ENCODE peak calls at places on chromosome 19, in seven cellular contexts. F, I, N, S, P, V and Y are unnamed samples.

GRCh38 chr19:1290699-1291651 is 5.3 kb downstream of the EFNA2 start:
- DNase-seq in P (no peak), F (no peak), I (no peak), S (no peak), N (no peak), V (no peak), Y (no peak)

GRCh38 chr19:16541526-16542044 is 652 bp downstream of the CHERP start:
- DNase-seq in I (no peak), P (no peak), F (no peak), S (no peak), V (no peak), N (no peak), Y (peak; percentile 44)

GRCh38 chr19:12834976-12835757 is 788 bp upstream of the RTBDN start:
- DNase-seq in S (peak; percentile 61), P (no peak), V (no peak), F (peak; percentile 72), N (no peak), I (no peak), Y (peak; percentile 35)

GRCh38 chr19:45952691-45953505 is 20.8 kb downstream of the NOVA2 start:
- DNase-seq in S (peak; percentile 85), I (no peak), V (peak; percentile 70), P (peak; percentile 35), N (peak; percentile 65), F (peak; percentile 60), Y (no peak)

GRCh38 chr19:41302624-41303351 is 7.2 kb upstream of the CCDC97 start:
- DNase-seq in N (no peak), F (no peak), S (no peak), I (no peak), P (peak; percentile 60), V (no peak), Y (no peak)

GRCh38 chr19:41531438-41532311 is 44.3 kb upstream of the CEACAM21 start:
- DNase-seq in V (no peak), I (no peak), F (no peak), P (peak; percentile 88), S (peak; percentile 52), N (no peak), Y (peak; percentile 9)

GRCh38 chr19:17170538-17171297 is 44.4 kb upstream of the USE1 start:
- DNase-seq in P (peak; percentile 11), I (no peak), V (no peak), S (no peak), F (no peak), N (no peak), Y (no peak)

GRCh38 chr19:38453596-38453995 is 20.1 kb downstream of the RYR1 start:
- DNase-seq in V (no peak), I (no peak), F (no peak), P (no peak), S (no peak), N (no peak), Y (no peak)

GRCh38 chr19:35512831-35513230 is 618 bp downstream of the DMKN start:
- DNase-seq in I (no peak), S (no peak), P (no peak), V (no peak), N (no peak), F (no peak), Y (no peak)

GRCh38 chr19:3516675-3517207 is 10.6 kb downstream of the FZR1 start:
- DNase-seq in S (no peak), I (peak; percentile 25), F (peak; percentile 92), N (no peak), P (peak; percentile 74), V (no peak), Y (peak; percentile 52)

GRCh38 chr19:4304509-4305252 is at the start of gene FSD1:
- DNase-seq in I (peak; percentile 28), S (peak; percentile 98), F (peak; percentile 29), V (peak; percentile 64), P (peak; percentile 47), N (no peak), Y (peak; percentile 66)

GRCh38 chr19:52585101-52585500 is 15.0 kb downstream of the ZNF701 start:
- DNase-seq in V (no peak), I (no peak), S (no peak), P (no peak), N (no peak), F (no peak), Y (no peak)

GRCh38 chr19:17025361-17025760 is 1.2 kb downstream of the CPAMD8 start:
- DNase-seq in I (no peak), N (no peak), S (no peak), F (no peak), V (no peak), P (no peak), Y (no peak)

GRCh38 chr19:37977391-37977790 is 70.4 kb downstream of the SIPA1L3 start:
- DNase-seq in F (no peak), N (no peak), P (no peak), I (no peak), V (no peak), S (no peak), Y (no peak)

GRCh38 chr19:36125557-36125956 is 10.3 kb downstream of the TBCB start:
- DNase-seq in N (no peak), S (no peak), I (no peak), F (no peak), V (no peak), P (no peak), Y (no peak)

GRCh38 chr19:8451885-8452284 is 7.1 kb downstream of the HNRNPM start:
- DNase-seq in I (no peak), V (no peak), S (no peak), F (no peak), N (no peak), P (no peak), Y (peak; percentile 84)

GRCh38 chr19:54439174-54439851 is 9.7 kb upstream of the LENG8 start:
- DNase-seq in V (no peak), P (no peak), F (no peak), N (no peak), I (no peak), S (peak; percentile 61), Y (no peak)

GRCh38 chr19:18239303-18239702 is 13.1 kb upstream of the PDE4C start:
- DNase-seq in S (no peak), I (no peak), P (no peak), N (no peak), V (no peak), F (no peak), Y (no peak)

GRCh38 chr19:35404879-35405622 is 34.2 kb downstream of the GPR42 start:
- DNase-seq in S (no peak), I (no peak), N (peak; percentile 70), V (no peak), F (no peak), P (no peak), Y (peak; percentile 95)

GRCh38 chr19:30144794-30145193 is 202.8 kb downstream of the URI1 start:
- DNase-seq in F (no peak), V (no peak), N (no peak), I (no peak), P (no peak), S (no peak), Y (no peak)

GRCh38 chr19:41801682-41802317 is 5.4 kb downstream of the CEACAM3 start:
- DNase-seq in V (no peak), S (no peak), P (no peak), I (no peak), N (no peak), F (no peak), Y (no peak)